ENCODE peak calls at places on chromosomes 12 and 14, in nine cellular contexts. W, A, B, O, C, Z, Q, U and M are unnamed samples.

GRCh38 chr12:26810330-26810729 is 22.7 kb downstream of the ITPR2 start:
- DNase-seq in W (no peak), A (no peak), B (no peak), O (no peak), C (peak), Z (peak), Q (peak), U (peak), M (no peak)

GRCh38 chr14:78403278-78403815 is 233.2 kb downstream of the NRXN3 start:
- DNase-seq in W (no peak), A (no peak), B (no peak), O (no peak), C (no peak), Z (no peak), Q (no peak), U (no peak), M (no peak)

GRCh38 chr12:42282301-42282700 is 43.6 kb downstream of the ZCRB1 start:
- DNase-seq in W (no peak), A (no peak), B (no peak), O (no peak), C (no peak), Z (no peak), Q (no peak), U (no peak), M (no peak)

GRCh38 chr14:69354383-69355154 is 43.5 kb downstream of the ERH start:
- DNase-seq in W (no peak), A (no peak), B (peak), O (no peak), C (no peak), Z (no peak), Q (no peak), U (no peak), M (no peak)

GRCh38 chr12:131085816-131086591 is 132.3 kb downstream of the ADGRD1 start:
- DNase-seq in W (no peak), A (no peak), B (no peak), O (no peak), C (peak), Z (no peak), Q (no peak), U (peak), M (no peak)

GRCh38 chr12:89890191-89890590 is 181.6 kb upstream of the ATP2B1 start:
- DNase-seq in W (no peak), A (no peak), B (no peak), O (no peak), C (no peak), Z (no peak), Q (peak), U (no peak), M (no peak)

GRCh38 chr14:65949711-65950516 is 536.3 kb upstream of the CCDC196 start:
- DNase-seq in W (peak), A (peak), B (peak), O (peak), C (peak), Z (peak), Q (peak), U (no peak), M (no peak)

GRCh38 chr12:65640489-65640901 is 183.8 kb upstream of the HMGA2 start:
- DNase-seq in W (no peak), A (no peak), B (no peak), O (peak), C (no peak), Z (no peak), Q (no peak), U (no peak), M (no peak)

GRCh38 chr14:101236496-101237240 is 324.6 kb upstream of the DIO3 start:
- DNase-seq in W (no peak), A (no peak), B (no peak), O (no peak), C (no peak), Z (no peak), Q (no peak), U (no peak), M (no peak)

GRCh38 chr14:57816568-57817284 is 49.2 kb downstream of the SLC35F4 start:
- DNase-seq in W (peak), A (no peak), B (no peak), O (no peak), C (no peak), Z (no peak), Q (no peak), U (no peak), M (no peak)

GRCh38 chr14:53982546-53982945 is 25.9 kb upstream of the BMP4 start:
- DNase-seq in W (no peak), A (no peak), B (no peak), O (no peak), C (no peak), Z (no peak), Q (no peak), U (no peak), M (no peak)

GRCh38 chr14:100336618-100337530 is 13.7 kb downstream of the SLC25A47 start:
- DNase-seq in W (no peak), A (no peak), B (peak), O (no peak), C (peak), Z (no peak), Q (no peak), U (no peak), M (no peak)

GRCh38 chr12:46503637-46504036 is 131.1 kb upstream of the SLC38A2 start:
- DNase-seq in W (no peak), A (no peak), B (no peak), O (no peak), C (no peak), Z (no peak), Q (no peak), U (no peak), M (no peak)

GRCh38 chr12:80056845-80057244 is 42.5 kb upstream of the OTOGL start:
- DNase-seq in W (no peak), A (no peak), B (no peak), O (no peak), C (peak), Z (peak), Q (peak), U (no peak), M (no peak)

GRCh38 chr12:43132291-43132690 is 419.7 kb downstream of the ADAMTS20 start:
- DNase-seq in W (no peak), A (no peak), B (no peak), O (no peak), C (no peak), Z (no peak), Q (no peak), U (no peak), M (no peak)

GRCh38 chr12:52646613-52647012 is 5.4 kb downstream of the KRT2 start:
- DNase-seq in W (no peak), A (no peak), B (no peak), O (no peak), C (no peak), Z (no peak), Q (no peak), U (no peak), M (no peak)

GRCh38 chr12:123286997-123287396 is 15.3 kb upstream of the CDK2AP1 start:
- DNase-seq in W (no peak), A (no peak), B (no peak), O (no peak), C (no peak), Z (no peak), Q (no peak), U (no peak), M (no peak)

GRCh38 chr14:24613241-24613640 is 3.8 kb upstream of the GZMH start:
- DNase-seq in W (no peak), A (no peak), B (no peak), O (no peak), C (no peak), Z (no peak), Q (no peak), U (no peak), M (no peak)

GRCh38 chr14:61694039-61694438 is 1.3 kb upstream of the HIF1A start:
- DNase-seq in W (no peak), A (no peak), B (no peak), O (no peak), C (no peak), Z (no peak), Q (no peak), U (no peak), M (no peak)

GRCh38 chr12:14260011-14260993 is 105.2 kb upstream of the ATF7IP start:
- DNase-seq in W (peak), A (peak), B (no peak), O (peak), C (peak), Z (peak), Q (peak), U (peak), M (no peak)

GRCh38 chr12:18899678-18900317 is 161.9 kb downstream of the CAPZA3 start:
- DNase-seq in W (no peak), A (no peak), B (no peak), O (no peak), C (no peak), Z (no peak), Q (no peak), U (no peak), M (no peak)

GRCh38 chr14:38105106-38105702 is 102.5 kb upstream of the SSTR1 start:
- DNase-seq in W (no peak), A (no peak), B (no peak), O (no peak), C (no peak), Z (no peak), Q (no peak), U (no peak), M (no peak)

GRCh38 chr14:53963491-53964227 is 7.0 kb upstream of the BMP4 start:
- DNase-seq in W (no peak), A (peak), B (no peak), O (no peak), C (peak), Z (peak), Q (peak), U (peak), M (no peak)

GRCh38 chr14:75282166-75282547 is 3.5 kb downstream of the FOS start:
- DNase-seq in W (no peak), A (no peak), B (no peak), O (no peak), C (no peak), Z (peak), Q (no peak), U (no peak), M (no peak)

GRCh38 chr12:23359975-23360638 is 589.4 kb downstream of the SOX5 start:
- DNase-seq in W (no peak), A (no peak), B (no peak), O (no peak), C (no peak), Z (no peak), Q (no peak), U (no peak), M (no peak)

GRCh38 chr12:102521662-102522277 is 41.4 kb upstream of the IGF1 start:
- DNase-seq in W (no peak), A (no peak), B (no peak), O (no peak), C (no peak), Z (no peak), Q (no peak), U (no peak), M (no peak)

GRCh38 chr14:96762650-96763049 is 34.5 kb upstream of the VRK1 start:
- DNase-seq in W (peak), A (peak), B (peak), O (no peak), C (no peak), Z (peak), Q (no peak), U (no peak), M (peak)

GRCh38 chr14:74429991-74430390 is 4.0 kb upstream of the SYNDIG1L start:
- DNase-seq in W (no peak), A (no peak), B (no peak), O (no peak), C (no peak), Z (no peak), Q (no peak), U (no peak), M (no peak)

GRCh38 chr14:100842799-100843198 is 16.9 kb downstream of the MEG3 start:
- DNase-seq in W (no peak), A (no peak), B (no peak), O (no peak), C (peak), Z (no peak), Q (no peak), U (no peak), M (peak)

GRCh38 chr14:94612174-94612573 is at the start of gene SERPINA3:
- DNase-seq in W (no peak), A (no peak), B (no peak), O (no peak), C (no peak), Z (peak), Q (no peak), U (peak), M (no peak)

GRCh38 chr12:77888611-77889010 is 57.9 kb downstream of the NAV3 start:
- DNase-seq in W (peak), A (peak), B (no peak), O (no peak), C (no peak), Z (no peak), Q (no peak), U (no peak), M (peak)

GRCh38 chr12:62785941-62786559 is 148.9 kb downstream of the PPM1H start:
- DNase-seq in W (peak), A (peak), B (no peak), O (no peak), C (no peak), Z (no peak), Q (peak), U (no peak), M (peak)

GRCh38 chr12:19273482-19274330 is 144.2 kb downstream of the PLEKHA5 start:
- DNase-seq in W (peak), A (peak), B (no peak), O (no peak), C (peak), Z (peak), Q (peak), U (peak), M (peak)

GRCh38 chr12:46472893-46473633 is 100.5 kb upstream of the SLC38A2 start:
- DNase-seq in W (no peak), A (peak), B (no peak), O (no peak), C (no peak), Z (no peak), Q (peak), U (no peak), M (no peak)

GRCh38 chr14:92747701-92748258 is 647 bp downstream of the LGMN start:
- DNase-seq in W (no peak), A (no peak), B (no peak), O (no peak), C (no peak), Z (no peak), Q (no peak), U (peak), M (no peak)

GRCh38 chr12:91400249-91400648 is 217.6 kb upstream of the DCN start:
- DNase-seq in W (no peak), A (no peak), B (no peak), O (no peak), C (no peak), Z (no peak), Q (no peak), U (no peak), M (no peak)

GRCh38 chr12:81417056-81417455 is 339.2 kb downstream of the ACSS3 start:
- DNase-seq in W (no peak), A (no peak), B (no peak), O (no peak), C (no peak), Z (no peak), Q (no peak), U (no peak), M (no peak)

GRCh38 chr12:29844667-29845066 is 60.9 kb upstream of the TMTC1 start:
- DNase-seq in W (no peak), A (no peak), B (no peak), O (no peak), C (no peak), Z (no peak), Q (no peak), U (no peak), M (no peak)

GRCh38 chr12:9340422-9341259 is 132.4 kb upstream of the PZP start:
- DNase-seq in W (no peak), A (no peak), B (no peak), O (no peak), C (no peak), Z (no peak), Q (no peak), U (no peak), M (peak)

GRCh38 chr12:32754101-32754500 is 1.6 kb downstream of the YARS2 start:
- DNase-seq in W (no peak), A (no peak), B (no peak), O (no peak), C (no peak), Z (no peak), Q (no peak), U (no peak), M (no peak)

GRCh38 chr12:32756476-32757158 is 920 bp upstream of the YARS2 start:
- DNase-seq in W (no peak), A (no peak), B (no peak), O (no peak), C (no peak), Z (no peak), Q (no peak), U (no peak), M (no peak)

GRCh38 chr12:32755051-32755653 is 545 bp downstream of the YARS2 start:
- DNase-seq in W (peak), A (peak), B (peak), O (peak), C (peak), Z (peak), Q (peak), U (peak), M (peak)

GRCh38 chr12:32757159-32757556 is 1.5 kb upstream of the YARS2 start:
- DNase-seq in W (no peak), A (no peak), B (no peak), O (no peak), C (no peak), Z (no peak), Q (no peak), U (no peak), M (no peak)

GRCh38 chr12:32755654-32756475 is at the start of gene YARS2:
- DNase-seq in W (peak), A (peak), B (peak), O (peak), C (peak), Z (peak), Q (peak), U (peak), M (peak)
- TF ChIP-seq POLR2A in W (peak), A (peak), B (peak), O (peak), C (peak), Z (peak), Q (peak), U (peak), M (peak)

DNA sequence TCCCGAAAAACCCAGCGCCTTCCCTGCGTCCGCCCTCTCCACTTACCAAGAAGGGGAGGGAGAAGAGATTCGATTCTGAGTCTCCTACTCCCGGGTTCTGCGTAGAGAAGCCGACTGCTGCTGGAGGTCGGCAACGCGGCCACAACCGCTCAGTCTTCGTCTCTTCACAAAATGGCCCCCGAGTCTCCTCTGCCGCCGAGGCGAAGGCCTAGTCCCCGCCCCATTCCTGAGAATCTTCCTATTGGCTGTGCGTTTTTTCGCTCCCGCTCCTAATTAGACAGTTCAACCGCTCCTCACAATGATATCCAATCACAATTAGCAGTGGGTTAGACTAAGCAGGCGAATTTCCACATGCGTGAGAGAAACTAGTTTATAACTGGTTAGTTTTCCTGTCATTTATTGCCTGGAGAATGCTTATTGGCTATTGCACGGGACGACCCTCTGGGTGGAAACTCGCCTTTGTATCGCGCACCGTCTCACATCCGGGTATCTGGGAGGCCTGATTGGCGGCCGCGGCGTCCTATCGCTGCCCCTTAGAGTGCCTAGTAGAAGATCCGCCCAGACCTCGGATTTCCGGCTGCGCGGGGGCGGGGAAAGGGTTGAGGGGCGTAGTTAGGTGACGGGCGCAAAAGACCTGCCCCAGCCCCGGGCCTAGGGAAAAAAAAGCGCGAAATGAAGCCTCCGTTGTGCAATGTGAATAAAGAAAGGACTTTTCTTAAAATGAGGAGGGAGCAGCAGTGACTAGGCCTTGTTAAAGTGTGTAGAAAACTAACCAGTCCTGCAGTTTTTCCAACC is at the start of gene HNRNPC:
- DNase-seq in W (peak), A (peak), B (peak), O (peak), C (peak), Z (peak), Q (peak), U (peak), M (peak)
- TF ChIP-seq POLR2A in W (peak), A (peak), B (peak), O (peak), C (peak), Z (peak), Q (peak), U (peak), M (peak)

GRCh38 chr12:69601962-69602685 is 8.6 kb downstream of the LRRC10 start:
- DNase-seq in W (no peak), A (no peak), B (no peak), O (no peak), C (no peak), Z (no peak), Q (no peak), U (no peak), M (no peak)
- TF ChIP-seq POLR2A in W (no peak), A (no peak), B (peak), O (no peak), C (no peak), Z (no peak), Q (no peak), U (no peak), M (no peak)

GRCh38 chr14:64114796-64115195 is 179.4 kb downstream of the ESR2 start:
- DNase-seq in W (no peak), A (no peak), B (no peak), O (no peak), C (no peak), Z (no peak), Q (no peak), U (no peak), M (no peak)

GRCh38 chr14:64113279-64113678 is 180.9 kb downstream of the ESR2 start:
- DNase-seq in W (no peak), A (no peak), B (no peak), O (peak), C (no peak), Z (peak), Q (no peak), U (peak), M (no peak)

GRCh38 chr14:64115401-64115800 is 178.8 kb downstream of the ESR2 start:
- DNase-seq in W (no peak), A (no peak), B (no peak), O (no peak), C (no peak), Z (no peak), Q (no peak), U (no peak), M (no peak)

GRCh38 chr14:64112859-64113258 is 181.3 kb downstream of the ESR2 start:
- DNase-seq in W (no peak), A (no peak), B (no peak), O (peak), C (no peak), Z (peak), Q (no peak), U (no peak), M (no peak)

GRCh38 chr14:64114166-64114565 is 180.0 kb downstream of the ESR2 start:
- DNase-seq in W (no peak), A (no peak), B (no peak), O (peak), C (no peak), Z (peak), Q (peak), U (no peak), M (no peak)
- TF ChIP-seq POLR2A in W (no peak), A (no peak), B (no peak), O (peak), C (no peak), Z (no peak), Q (no peak), U (no peak), M (no peak)

GRCh38 chr14:64755661-64756265 is 51.5 kb downstream of the PLEKHG3 start:
- DNase-seq in W (no peak), A (no peak), B (no peak), O (no peak), C (no peak), Z (no peak), Q (no peak), U (no peak), M (no peak)
- TF ChIP-seq POLR2A in W (no peak), A (no peak), B (no peak), O (no peak), C (no peak), Z (no peak), Q (no peak), U (no peak), M (no peak)

GRCh38 chr12:124354400-124354799 is 59.5 kb downstream of the RFLNA start:
- DNase-seq in W (no peak), A (no peak), B (no peak), O (no peak), C (no peak), Z (no peak), Q (no peak), U (no peak), M (no peak)
- TF ChIP-seq POLR2A in W (no peak), A (no peak), B (no peak), O (no peak), C (no peak), Z (no peak), Q (no peak), U (no peak), M (no peak)